ENCODE peak calls at places on chromosome 20, in eight cellular contexts. X is testis, B is ovary, U is A549, J is IMR-90, Q is vagina, T is transverse colon, V is spleen. I is an unnamed sample.

GRCh38 chr20:14114049-14114448 is 118.7 kb downstream of the MACROD2 start:
- DNase-seq in J (no peak), X (no peak), U (no peak), B (no peak), T (no peak), Q (no peak), V (no peak), I (no peak)

GRCh38 chr20:64024141-64024990 is 11.6 kb upstream of the C20orf204 start:
- DNase-seq in Q (no peak), X (no peak), U (no peak), T (peak; percentile 49), B (no peak), V (no peak), J (no peak), I (no peak)

GRCh38 chr20:641516-641913 is 11.5 kb downstream of the SRXN1 start:
- DNase-seq in B (no peak), V (no peak), U (peak; percentile 63), J (no peak), T (no peak), X (no peak), Q (no peak), I (no peak)

GRCh38 chr20:13701486-13701885 is 62.8 kb upstream of the TASP1 start:
- DNase-seq in T (no peak), V (no peak), J (no peak), X (no peak), B (no peak), Q (no peak), U (no peak), I (no peak)

GRCh38 chr20:34142121-34142520 is 30.1 kb upstream of the EIF2S2 start:
- DNase-seq in J (no peak), V (no peak), Q (no peak), U (no peak), T (no peak), X (no peak), B (no peak), I (no peak)

GRCh38 chr20:48471176-48471575 is 356.6 kb downstream of the PREX1 start:
- DNase-seq in Q (no peak), T (no peak), U (no peak), V (peak; percentile 2), B (no peak), X (no peak), J (no peak), I (no peak)

GRCh38 chr20:51076841-51077543 is 54.1 kb upstream of the KCNG1 start:
- DNase-seq in V (no peak), U (no peak), Q (no peak), T (no peak), J (no peak), X (no peak), B (no peak), I (no peak)

GRCh38 chr20:50221501-50222323 is 31.1 kb downstream of the CEBPB start:
- DNase-seq in U (no peak), Q (no peak), J (peak; percentile 17), V (peak; percentile 86), T (no peak), B (peak; percentile 52), X (no peak), I (no peak)

GRCh38 chr20:38728911-38729642 is 4.8 kb downstream of the SLC32A1 start:
- DNase-seq in U (no peak), X (no peak), V (no peak), Q (no peak), B (no peak), J (no peak), T (no peak), I (no peak)

GRCh38 chr20:49853640-49854039 is 41.0 kb downstream of the SLC9A8 start:
- DNase-seq in Q (no peak), J (peak; percentile 86), V (no peak), U (peak; percentile 66), T (no peak), B (no peak), X (no peak), I (no peak)

GRCh38 chr20:38290829-38291581 is 13.0 kb upstream of the BPI start:
- DNase-seq in B (no peak), X (no peak), U (peak; percentile 87), V (no peak), T (no peak), Q (no peak), J (peak; percentile 95), I (no peak)

GRCh38 chr20:37669773-37670236 is 24.0 kb upstream of the CTNNBL1 start:
- DNase-seq in T (no peak), B (no peak), X (no peak), J (no peak), Q (no peak), V (no peak), U (no peak), I (no peak)

GRCh38 chr20:59177266-59178250 is 13.9 kb downstream of the ZNF831 start:
- DNase-seq in T (no peak), Q (no peak), B (no peak), U (no peak), J (no peak), V (no peak), X (no peak), I (no peak)

GRCh38 chr20:57265649-57266250 is 691 bp downstream of the BMP7 start:
- DNase-seq in X (no peak), T (no peak), V (no peak), J (no peak), U (peak; percentile 24), B (no peak), Q (no peak), I (no peak)

GRCh38 chr20:3924304-3925112 is 35.3 kb downstream of the PANK2 start:
- DNase-seq in T (no peak), X (peak; percentile 37), J (no peak), V (peak; percentile 88), Q (no peak), U (no peak), B (no peak), I (no peak)

GRCh38 chr20:3922983-3923339 is 33.8 kb downstream of the PANK2 start:
- DNase-seq in Q (no peak), X (no peak), U (no peak), V (no peak), T (no peak), B (no peak), J (no peak), I (peak; percentile 75)

GRCh38 chr20:3923818-3924217 is 34.6 kb downstream of the PANK2 start:
- DNase-seq in X (no peak), B (no peak), V (no peak), J (peak; percentile 77), T (no peak), Q (no peak), U (no peak), I (no peak)

GRCh38 chr20:3925113-3925695 is 36.0 kb downstream of the PANK2 start:
- DNase-seq in T (no peak), V (no peak), J (no peak), B (no peak), X (no peak), U (no peak), Q (no peak), I (peak; percentile 81)

GRCh38 chr20:3922223-3922982 is 33.2 kb downstream of the PANK2 start:
- DNase-seq in B (no peak), T (no peak), Q (no peak), V (no peak), U (no peak), J (no peak), X (no peak), I (peak; percentile 77)
- TF ChIP-seq POLR2A in B (no peak), T (no peak), Q (no peak), V (no peak), U (no peak), J (no peak), X (no peak), I (no peak)

DNA sequence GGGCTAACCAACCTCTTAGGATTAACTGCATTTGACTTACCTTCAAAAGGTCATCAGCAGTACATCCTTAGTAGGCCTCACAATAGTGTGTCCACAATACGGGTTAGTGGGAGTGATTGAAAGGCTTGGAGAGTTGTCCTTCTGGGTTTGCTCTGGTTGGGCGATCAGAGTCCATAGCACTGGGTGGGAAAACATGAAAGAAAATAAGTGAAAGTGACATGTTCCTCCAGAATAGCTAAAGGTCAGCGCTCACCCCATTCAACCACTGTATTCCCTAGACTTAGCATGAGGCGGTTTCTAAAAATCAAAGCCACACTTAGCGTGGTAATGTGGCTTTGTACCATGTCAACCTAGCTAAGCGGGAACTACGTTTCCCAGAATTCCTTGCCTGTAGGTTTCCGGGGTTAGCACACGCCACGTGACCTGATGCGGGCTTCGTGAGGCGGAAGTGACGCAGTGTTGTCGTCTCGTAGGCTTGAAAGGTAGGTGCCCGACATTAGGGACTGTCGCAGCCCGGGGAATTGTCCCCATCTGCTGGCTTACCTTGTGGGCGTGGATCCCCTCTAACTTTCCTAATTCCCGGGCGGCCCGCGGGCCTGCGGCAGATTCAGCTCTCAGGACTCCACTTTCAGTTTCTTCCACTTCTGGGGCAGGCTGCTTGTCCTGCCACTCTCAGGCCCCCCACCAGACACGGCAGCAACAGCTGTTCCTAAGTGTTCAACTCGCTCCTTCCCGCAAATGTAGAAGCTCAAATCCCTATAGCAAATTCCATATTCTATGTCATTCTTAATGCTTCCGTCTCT is 19.8 kb upstream of the SCP2D1 start:
- DNase-seq in J (peak; percentile 87), V (peak; percentile 96), T (peak; percentile 91), X (peak; percentile 97), U (peak; percentile 94), B (peak; percentile 84), Q (no peak), I (peak; percentile 97)
- TF ChIP-seq CTCF in J (no peak), V (no peak), T (no peak), X (no peak), U (no peak), B (no peak), Q (no peak), I (no peak)

DNA sequence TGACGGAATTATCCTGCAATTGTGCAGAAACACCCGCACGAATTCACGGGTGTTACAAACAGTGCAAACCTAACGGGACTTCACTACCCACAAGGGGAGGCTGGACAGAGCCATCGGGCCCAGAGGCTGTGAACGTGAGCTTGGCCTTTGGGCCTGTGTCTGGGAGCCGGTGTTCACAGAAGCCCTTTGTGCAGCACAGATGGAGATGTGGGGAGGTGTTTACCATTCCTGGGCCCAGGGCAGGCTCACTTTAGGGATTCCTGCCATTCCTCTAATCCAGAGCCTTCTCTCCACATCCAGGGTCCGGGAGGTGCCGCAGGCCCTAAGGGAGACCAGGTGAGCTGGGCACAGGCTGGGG is 15.0 kb downstream of the COL9A3 start:
- DNase-seq in U (no peak), Q (no peak), T (no peak), X (no peak), J (no peak), V (peak; percentile 58), B (no peak), I (no peak)
- H3K4me3 ChIP-seq in U (no peak overlapping the region), Q (no peak overlapping the region), T (peak overlapping the region; percentile 11), X (no peak overlapping the region), J (no peak overlapping the region), V (no peak overlapping the region), B (no peak overlapping the region), I (no peak overlapping the region)

DNA sequence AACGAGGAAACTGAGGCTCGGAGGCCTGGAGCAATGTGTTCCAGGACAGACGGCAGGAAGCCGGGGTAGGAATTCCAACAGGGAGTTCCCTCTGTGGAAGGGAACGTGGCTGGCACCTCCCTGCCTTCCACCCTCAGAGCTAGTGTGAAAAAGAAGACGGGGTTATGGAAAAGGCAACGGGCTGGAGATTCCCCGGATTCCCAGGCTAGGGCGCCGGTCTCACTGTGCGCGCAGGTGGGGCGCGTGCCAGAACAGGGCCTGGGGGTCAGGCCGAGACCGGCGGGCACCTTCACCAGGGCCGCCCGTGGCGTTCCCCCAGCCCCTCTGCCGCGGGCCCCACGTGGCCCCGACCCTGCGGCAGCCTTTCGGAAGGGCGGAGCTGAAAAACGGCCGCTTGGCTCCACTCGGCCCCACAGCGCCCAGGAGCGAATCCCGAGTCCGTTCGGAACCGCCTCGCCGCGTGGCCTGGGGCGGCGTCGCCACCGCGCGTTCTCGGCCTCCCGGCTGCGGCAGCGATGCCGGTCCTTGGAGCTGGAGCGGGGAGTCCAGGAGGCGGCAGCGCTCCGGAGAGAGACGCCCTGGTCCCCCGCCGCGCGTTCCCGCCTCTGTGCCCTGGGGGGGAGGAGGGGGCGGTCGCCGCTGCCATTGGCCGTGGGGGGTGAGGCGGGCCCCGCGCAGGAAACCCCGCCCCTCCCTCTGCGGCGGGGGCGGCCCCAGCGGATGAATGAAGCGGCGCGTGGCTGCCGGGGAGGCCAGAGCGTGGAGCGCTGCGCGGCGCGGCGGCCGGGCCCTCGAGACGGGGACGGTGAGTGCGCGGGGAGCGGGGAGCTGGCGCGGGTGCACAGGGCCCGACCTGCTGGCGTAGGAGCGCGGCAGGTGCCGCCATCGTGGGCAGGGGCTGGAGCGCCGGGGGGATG is at the start of gene SLCO4A1:
- DNase-seq in Q (no peak), U (peak; percentile 64), T (peak; percentile 87), B (peak; percentile 78), X (peak; percentile 83), V (peak; percentile 95), J (peak; percentile 44), I (peak; percentile 95)
- TF ChIP-seq POLR2A in Q (peak; percentile 47), U (peak; percentile 45), T (peak; percentile 73), B (peak; percentile 47), X (peak; percentile 17), V (no peak), J (peak; percentile 49), I (no peak)